ENCODE peak calls at places on chromosomes 11 and 22, in five cellular contexts. A, B, N, C and I are unnamed samples.
A peak's percentile ranks its signal among the peaks of the same experiment; 100 is the strongest.

GRCh38 chr22:36386351-36386899 is 1.3 kb downstream of the MYH9 start:
- DNase-seq in A (peak; percentile 67), B (no peak), N (peak; percentile 66), C (no peak), I (peak; percentile 63)

GRCh38 chr11:36431429-36432092 is 78.5 kb downstream of the TRAF6 start:
- DNase-seq in A (no peak), B (peak; percentile 87), N (no peak), C (peak; percentile 60), I (peak; percentile 78)

GRCh38 chr22:19886605-19887250 is 32.1 kb upstream of the GNB1L start:
- DNase-seq in A (peak; percentile 63), B (peak; percentile 12), N (peak; percentile 79), C (no peak), I (no peak)

GRCh38 chr11:126997641-126998040 is 2.9 kb downstream of the KIRREL3 start:
- DNase-seq in A (no peak), B (no peak), N (no peak), C (no peak), I (no peak)

GRCh38 chr11:20808328-20808727 is 138.9 kb downstream of the NELL1 start:
- DNase-seq in A (peak; percentile 18), B (no peak), N (no peak), C (no peak), I (no peak)

GRCh38 chr22:48579915-48580279 is 1247.8 kb downstream of the BRD1 start:
- DNase-seq in A (peak; percentile 42), B (no peak), N (peak; percentile 38), C (no peak), I (no peak)

GRCh38 chr11:122258446-122258994 is 142.5 kb upstream of the BLID start:
- DNase-seq in A (no peak), B (no peak), N (no peak), C (no peak), I (no peak)

GRCh38 chr22:25475554-25476022 is 88.9 kb upstream of the GRK3 start:
- DNase-seq in A (no peak), B (no peak), N (no peak), C (peak; percentile 38), I (no peak)

GRCh38 chr22:50190182-50190951 is 4.7 kb downstream of the TRABD start:
- DNase-seq in A (peak; percentile 93), B (peak; percentile 60), N (peak; percentile 94), C (peak; percentile 87), I (peak; percentile 90)

GRCh38 chr22:50191041-50191740 is 5.5 kb downstream of the TRABD start:
- DNase-seq in A (peak; percentile 70), B (no peak), N (peak; percentile 72), C (peak; percentile 50), I (peak; percentile 32)

GRCh38 chr22:50193621-50194020 is 7.2 kb upstream of the SELENOO start:
- DNase-seq in A (peak; percentile 52), B (no peak), N (no peak), C (no peak), I (no peak)

GRCh38 chr22:50192825-50193204 is 7.1 kb downstream of the TRABD start:
- DNase-seq in A (peak; percentile 62), B (no peak), N (no peak), C (no peak), I (no peak)

DNA sequence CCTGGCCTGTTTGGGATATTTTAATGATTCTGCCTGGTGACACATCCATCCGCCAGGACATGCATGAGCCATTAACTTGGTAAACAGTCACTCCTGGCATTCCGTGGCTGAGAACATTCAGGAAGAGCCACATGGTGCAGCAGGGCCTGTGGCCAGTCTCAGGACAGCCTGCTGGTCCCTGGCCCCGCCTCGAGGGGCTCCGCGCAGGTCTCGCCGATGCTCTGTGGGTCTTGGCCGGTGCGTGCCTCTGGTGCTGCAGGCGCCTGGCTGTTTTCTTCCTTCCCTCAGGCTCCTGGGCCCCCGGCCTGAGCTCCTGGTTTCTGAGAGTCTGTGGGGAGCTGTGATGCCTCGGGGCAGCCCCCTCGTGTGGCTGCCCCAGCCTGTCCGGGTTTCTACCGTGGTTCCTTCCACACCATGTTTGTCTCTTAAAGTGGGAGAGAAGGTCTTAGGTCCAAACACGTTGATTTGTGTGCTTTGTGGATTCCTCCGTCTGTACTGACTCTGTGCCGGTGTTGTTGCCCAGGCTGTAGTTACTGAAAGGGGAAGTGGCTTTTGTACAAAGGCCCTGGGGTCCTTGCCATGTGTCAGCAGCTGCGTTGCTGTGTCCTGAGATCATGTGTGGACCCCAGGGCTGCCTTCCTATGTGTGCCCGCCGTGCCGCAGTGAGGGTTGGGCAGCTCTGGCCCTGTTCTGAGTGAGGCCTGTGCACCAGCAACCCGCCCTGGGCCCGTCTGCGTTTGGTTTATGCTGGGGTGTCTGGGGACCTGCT is 6.5 kb downstream of the TRABD start:
- DNase-seq in A (no peak), B (no peak), N (no peak), C (no peak), I (no peak)
- H3K27ac ChIP-seq in A (no peak overlapping the region), B (no peak overlapping the region), N (peak overlapping the region; percentile 93), C (no peak overlapping the region), I (no peak overlapping the region)

DNA sequence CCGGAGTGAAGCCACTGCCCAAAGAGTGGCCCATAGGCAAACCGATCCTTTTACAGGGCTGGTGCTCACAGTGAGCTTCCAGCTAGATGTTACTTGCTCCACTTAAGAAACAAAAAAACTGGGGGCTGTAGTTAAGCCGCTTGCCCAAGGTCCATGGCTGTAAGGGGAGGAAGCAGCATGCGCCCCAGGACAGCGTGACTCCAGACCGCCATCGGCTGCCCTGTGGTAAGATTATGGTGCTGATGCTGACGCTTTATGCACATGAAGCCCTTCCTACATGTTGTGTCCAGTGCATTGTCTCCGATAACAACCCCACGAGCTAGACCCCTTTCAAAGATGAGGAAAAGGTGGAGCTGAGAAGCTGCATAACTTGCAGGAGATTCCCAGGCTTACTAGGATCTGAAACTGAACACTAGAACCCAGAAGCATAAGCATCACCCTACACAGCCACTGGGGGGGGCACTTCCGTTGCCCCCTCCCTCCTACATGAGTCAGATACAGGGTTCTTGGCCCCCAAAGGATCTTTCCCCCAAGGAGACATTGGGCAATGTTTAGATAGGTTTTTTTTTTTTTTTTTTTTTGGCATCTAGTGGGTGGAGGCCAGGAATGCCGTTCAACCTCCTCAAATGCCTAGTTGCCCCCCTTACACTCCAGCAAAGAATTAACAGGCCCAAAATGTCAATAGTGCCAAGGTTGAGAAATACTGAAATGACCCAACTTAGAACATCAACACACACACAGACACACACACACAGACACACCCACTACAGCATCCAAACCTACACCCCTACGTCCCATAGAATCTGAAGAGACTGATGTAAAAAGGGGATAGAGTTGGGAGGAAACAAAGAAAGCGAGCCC is 53.9 kb downstream of the MN1 start:
- DNase-seq in A (no peak), B (no peak), N (no peak), C (no peak), I (no peak)
- H3K27me3 ChIP-seq in A (no peaks in the 10 kb centered on the region), B (no peaks in the 10 kb centered on the region), N (peaks cover 9% of the 10 kb centered on the region), C (no peaks in the 10 kb centered on the region), I (no peaks in the 10 kb centered on the region)

GRCh38 chr11:2679011-2679676 is 20.6 kb downstream of the KCNQ1OT1 start:
- DNase-seq in A (no peak), B (no peak), N (no peak), C (no peak), I (peak; percentile 15)

GRCh38 chr11:2685051-2685450 is 14.7 kb downstream of the KCNQ1OT1 start:
- DNase-seq in A (no peak), B (no peak), N (no peak), C (no peak), I (no peak)

GRCh38 chr11:2684581-2684980 is 15.2 kb downstream of the KCNQ1OT1 start:
- DNase-seq in A (no peak), B (no peak), N (no peak), C (no peak), I (peak; percentile 11)

GRCh38 chr11:2678396-2678795 is 21.4 kb downstream of the KCNQ1OT1 start:
- DNase-seq in A (no peak), B (no peak), N (no peak), C (no peak), I (no peak)

GRCh38 chr11:2681408-2682145 is 18.2 kb downstream of the KCNQ1OT1 start:
- DNase-seq in A (no peak), B (no peak), N (no peak), C (no peak), I (no peak)
- H3K4me1 ChIP-seq in A (no peaks in the 10 kb centered on the region), B (peaks cover 6% of the 10 kb centered on the region), N (no peaks in the 10 kb centered on the region), C (no peaks in the 10 kb centered on the region), I (no peaks in the 10 kb centered on the region)

GRCh38 chr11:8746575-8746974 is 64.0 kb downstream of the RPL27A start:
- DNase-seq in A (no peak), B (no peak), N (no peak), C (no peak), I (no peak)
- H3K27ac ChIP-seq in A (no peak overlapping the region), B (no peak overlapping the region), N (no peak overlapping the region), C (no peak overlapping the region), I (no peak overlapping the region)

GRCh38 chr22:38649841-38650522 is 6.2 kb downstream of the FAM227A start:
- DNase-seq in A (no peak), B (no peak), N (no peak), C (no peak), I (no peak)

GRCh38 chr22:38655532-38656255 is 498 bp downstream of the FAM227A start:
- DNase-seq in A (no peak), B (peak; percentile 32), N (no peak), C (no peak), I (peak; percentile 7)

GRCh38 chr22:38656256-38657148 is at the start of the genes CBY1 and FAM227A:
- DNase-seq in A (peak; percentile 95), B (peak; percentile 84), N (peak; percentile 95), C (peak; percentile 88), I (peak; percentile 89)

GRCh38 chr22:38653741-38654140 is 2.5 kb downstream of the FAM227A start:
- DNase-seq in A (no peak), B (no peak), N (no peak), C (no peak), I (no peak)

DNA sequence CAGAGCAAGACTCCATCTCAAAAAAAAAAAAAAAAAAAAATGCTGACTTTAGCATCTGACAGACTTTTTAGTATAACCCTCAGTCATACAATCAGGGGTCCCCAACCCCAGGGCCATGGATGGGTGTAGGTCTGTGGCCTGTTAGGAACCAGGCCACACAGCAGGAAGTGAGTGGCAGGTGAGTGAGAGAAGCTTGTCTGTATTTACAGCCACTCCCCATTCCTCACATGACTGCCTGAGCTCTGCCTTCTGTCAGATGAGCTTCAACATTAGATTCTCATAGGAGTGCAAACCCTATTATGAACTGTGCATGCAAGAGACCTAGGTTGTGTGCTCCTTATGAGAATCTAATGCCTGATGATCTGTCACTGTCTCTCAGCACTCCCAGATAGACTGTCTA is 3.3 kb downstream of the FAM227A start:
- DNase-seq in A (no peak), B (no peak), N (no peak), C (no peak), I (no peak)
- H3K27me3 ChIP-seq in A (no peaks in the 10 kb centered on the region), B (no peaks in the 10 kb centered on the region), N (no peaks in the 10 kb centered on the region), C (no peaks in the 10 kb centered on the region), I (no peaks in the 10 kb centered on the region)

DNA sequence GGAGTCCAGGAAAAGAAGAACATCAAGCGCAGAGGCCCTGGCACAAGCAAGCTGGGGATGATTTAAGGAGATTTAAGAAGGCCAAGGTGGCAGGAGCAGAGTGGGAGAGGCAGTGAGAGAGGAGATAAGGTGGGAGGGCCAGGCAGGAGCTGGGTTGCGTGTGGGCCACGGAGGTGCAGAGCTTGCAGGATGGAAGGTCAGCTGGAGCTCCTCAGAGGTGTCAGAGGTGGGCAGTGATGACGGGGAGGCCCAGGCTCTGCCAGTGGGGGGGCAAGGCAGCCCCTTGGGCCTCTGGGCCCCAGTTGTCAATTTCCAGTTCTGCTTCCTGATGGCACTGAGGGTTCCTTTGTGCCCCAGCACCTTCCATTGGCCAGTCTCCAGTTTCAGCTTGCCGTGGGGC is 6.5 kb downstream of the FRMD8 start:
- DNase-seq in A (no peak), B (no peak), N (no peak), C (no peak), I (no peak)
- H3K4me1 ChIP-seq in A (peaks cover 9% of the 10 kb centered on the region), B (no peaks in the 10 kb centered on the region), N (peaks cover 46% of the 10 kb centered on the region), C (no peaks in the 10 kb centered on the region), I (peaks cover 24% of the 10 kb centered on the region)